ENCODE peak calls at places on chromosomes 11 and 22, in five cellular contexts. X is fibroblast of lung, I is MM.1S, N is fibroblast of the aortic adventitia, H is lung. D is an unnamed sample.

GRCh38 chr22:26798433-26799065 is 141.2 kb downstream of the MIAT start:
- DNase-seq in H (no peak), X (no peak), N (no peak), I (no peak), D (no peak)

GRCh38 chr11:113664069-113664980 is 41.8 kb downstream of the TMPRSS5 start:
- DNase-seq in I (no peak), X (no peak), N (peak; percentile 30), H (no peak), D (peak; percentile 78)

GRCh38 chr11:20671856-20672546 is 2.6 kb downstream of the NELL1 start:
- DNase-seq in X (no peak), I (no peak), H (no peak), N (no peak), D (peak; percentile 1)

GRCh38 chr22:38540731-38541130 is 29.3 kb downstream of the DMC1 start:
- DNase-seq in H (no peak), I (no peak), X (no peak), N (no peak), D (no peak)

GRCh38 chr11:35427158-35427557 is 7.8 kb upstream of the SLC1A2 start:
- DNase-seq in I (no peak), H (no peak), X (peak; percentile 77), N (peak; percentile 87), D (peak; percentile 82)

GRCh38 chr22:45731041-45731797 is 59.6 kb downstream of the ATXN10 start:
- DNase-seq in I (no peak), H (no peak), X (no peak), N (peak; percentile 40), D (peak; percentile 54)

GRCh38 chr22:38317237-38317994 is at the start of gene CSNK1E:
- DNase-seq in I (peak; percentile 78), N (peak; percentile 32), H (peak; percentile 69), X (peak; percentile 59), D (peak; percentile 69)

GRCh38 chr11:7056828-7057513 is 31.8 kb upstream of the RBMXL2 start:
- DNase-seq in I (no peak), N (peak; percentile 35), X (peak; percentile 1), H (no peak), D (no peak)

GRCh38 chr22:31313366-31314147 is 21.3 kb upstream of the PIK3IP1 start:
- DNase-seq in I (peak; percentile 44), X (peak; percentile 67), H (peak; percentile 90), N (peak; percentile 94), D (peak; percentile 67)

GRCh38 chr11:12192796-12193514 is 82.6 kb downstream of the MICAL2 start:
- DNase-seq in N (no peak), X (no peak), H (no peak), I (no peak), D (no peak)

GRCh38 chr11:9735919-9736318 is 72.0 kb downstream of the SWAP70 start:
- DNase-seq in X (no peak), H (no peak), N (no peak), I (no peak), D (no peak)

GRCh38 chr22:24601217-24602104 is 1.5 kb upstream of the GGT1 start:
- DNase-seq in I (peak; percentile 35), H (peak; percentile 81), N (no peak), X (no peak), D (no peak)

GRCh38 chr11:60782393-60783140 is 2.6 kb upstream of the MS4A10 start:
- DNase-seq in X (no peak), I (no peak), H (no peak), N (no peak), D (no peak)

GRCh38 chr22:17570851-17571631 is 7.7 kb downstream of the SLC25A18 start:
- DNase-seq in I (no peak), N (peak; percentile 61), X (peak; percentile 97), H (peak; percentile 65), D (peak; percentile 83)

GRCh38 chr11:96200243-96200642 is 142.8 kb downstream of the MAML2 start:
- DNase-seq in X (peak; percentile 70), N (peak; percentile 86), I (no peak), H (no peak), D (peak; percentile 81)

GRCh38 chr11:2779499-2779980 is 79.7 kb upstream of the KCNQ1OT1 start:
- DNase-seq in H (no peak), I (no peak), N (no peak), X (no peak), D (no peak)

GRCh38 chr11:62431171-62431895 is 12.5 kb downstream of the SCGB1A1 start:
- DNase-seq in H (no peak), N (peak; percentile 84), I (no peak), X (peak; percentile 78), D (peak; percentile 80)

GRCh38 chr11:116109228-116109627 is 605.0 kb upstream of the CADM1 start:
- DNase-seq in X (peak; percentile 33), I (no peak), N (no peak), H (peak; percentile 34), D (peak; percentile 40)

GRCh38 chr11:117376517-117376916 is 48.9 kb downstream of the CEP164 start:
- DNase-seq in H (no peak), N (no peak), I (no peak), X (no peak), D (no peak)

GRCh38 chr22:23213031-23213555 is 32.8 kb downstream of the BCR start:
- DNase-seq in X (no peak), I (no peak), N (no peak), H (no peak), D (no peak)
- H3K4me3 ChIP-seq in X (no peak overlapping the region), I (no peak overlapping the region), N (no peak overlapping the region), H (no peak overlapping the region), D (no peak overlapping the region)

GRCh38 chr22:22358686-22359085 is 114.1 kb downstream of the VPREB1 start:
- DNase-seq in X (no peak), H (no peak), N (no peak), I (no peak), D (no peak)

GRCh38 chr22:22359465-22359864 is 114.9 kb downstream of the VPREB1 start:
- DNase-seq in X (no peak), N (no peak), I (no peak), H (no peak), D (no peak)

GRCh38 chr22:22355233-22355834 is 110.7 kb downstream of the VPREB1 start:
- DNase-seq in X (no peak), H (no peak), I (no peak), N (no peak), D (no peak)

GRCh38 chr22:22358136-22358535 is 113.5 kb downstream of the VPREB1 start:
- DNase-seq in N (no peak), X (no peak), H (no peak), I (no peak), D (no peak)

GRCh38 chr22:22357024-22357868 is 112.7 kb downstream of the VPREB1 start:
- DNase-seq in X (peak; percentile 60), N (peak; percentile 71), I (peak; percentile 93), H (peak; percentile 83), D (peak; percentile 47)
- TF ChIP-seq CTCF in X (peak; percentile 46), N (peak; percentile 80), I (peak; percentile 71), H (peak; percentile 48), D (peak; percentile 79)

GRCh38 chr22:42932197-42932519 is 75.1 kb upstream of the ARFGAP3 start:
- DNase-seq in X (no peak), I (no peak), H (no peak), N (no peak), D (no peak)
- H3K4me3 ChIP-seq in X (no peak overlapping the region), I (no peak overlapping the region), H (no peak overlapping the region), N (no peak overlapping the region), D (no peak overlapping the region)

GRCh38 chr11:43802509-43802908 is 78.1 kb upstream of the ALKBH3 start:
- DNase-seq in X (peak; percentile 30), H (no peak), N (peak; percentile 9), I (peak; percentile 22), D (no peak)
- TF ChIP-seq CTCF in X (peak; percentile 42), H (no peak), N (peak; percentile 54), I (peak; percentile 41), D (peak; percentile 48)

GRCh38 chr11:22194907-22195306 is 2.0 kb downstream of the ANO5 start:
- DNase-seq in I (no peak), X (no peak), N (no peak), H (no peak), D (no peak)
- H3K4me3 ChIP-seq in I (no peak overlapping the region), X (no peak overlapping the region), N (no peak overlapping the region), H (no peak overlapping the region), D (no peak overlapping the region)